ENCODE peak calls at places on chromosomes 3 and 15, in six cellular contexts. W is T-helper 2 cell; P is activated CD4-positive, CD25-positive, alpha-beta regulatory T cell; Y is SK-N-DZ; K is HTR-8/SVneo; L is activated naive CD4-positive, alpha-beta T cell. M is an unnamed sample.

GRCh38 chr15:67836477-67836876 is 3.4 kb downstream of the RNU6-1 start:
- DNase-seq in W (no peak), P (no peak), Y (peak), K (no peak), L (no peak), M (no peak)

GRCh38 chr3:127781411-127782001 is 40.8 kb downstream of the MGLL start:
- DNase-seq in W (no peak), P (no peak), Y (no peak), K (no peak), L (no peak), M (no peak)

GRCh38 chr3:186380622-186381380 is 18.8 kb upstream of the DGKG start:
- DNase-seq in W (no peak), P (no peak), Y (no peak), K (no peak), L (no peak), M (peak)

GRCh38 chr3:125125822-125126245 is 70.0 kb upstream of the HEG1 start:
- DNase-seq in W (no peak), P (no peak), Y (peak), K (peak), L (no peak), M (peak)

GRCh38 chr15:65369651-65370050 is 8.2 kb downstream of the IGDCC3 start:
- DNase-seq in W (no peak), P (no peak), Y (no peak), K (no peak), L (no peak), M (no peak)

GRCh38 chr3:131396170-131396569 is 14.6 kb downstream of the NUDT16 start:
- DNase-seq in W (no peak), P (no peak), Y (no peak), K (no peak), L (no peak), M (no peak)

GRCh38 chr3:31934018-31934417 is 47.0 kb downstream of the OSBPL10 start:
- DNase-seq in W (no peak), P (no peak), Y (no peak), K (no peak), L (no peak), M (no peak)

GRCh38 chr3:68972358-68972979 is 40.1 kb upstream of the TAFA4 start:
- DNase-seq in W (no peak), P (no peak), Y (peak), K (peak), L (no peak), M (no peak)

GRCh38 chr15:43518073-43518761 is 809 bp downstream of the MAP1A start:
- DNase-seq in W (no peak), P (no peak), Y (peak), K (no peak), L (no peak), M (no peak)

GRCh38 chr15:90343391-90343790 is 8.7 kb upstream of the ZNF774 start:
- DNase-seq in W (no peak), P (no peak), Y (no peak), K (no peak), L (no peak), M (no peak)

GRCh38 chr3:193894121-193894863 is 241.7 kb upstream of the HES1 start:
- DNase-seq in W (no peak), P (no peak), Y (no peak), K (no peak), L (no peak), M (no peak)

GRCh38 chr3:111695584-111696213 is 100.6 kb upstream of the ZBED2 start:
- DNase-seq in W (no peak), P (no peak), Y (no peak), K (no peak), L (no peak), M (no peak)

GRCh38 chr15:68558318-68559305 is 20.2 kb upstream of the CORO2B start:
- DNase-seq in W (no peak), P (no peak), Y (no peak), K (no peak), L (no peak), M (no peak)

M was measured in retinal pigment epithelial cell.